ENCODE peak calls at places on chromosomes 7 and 10, in eight cellular contexts. M is PC-3, Z is A673, E is AG09309, W is neural progenitor cell, P is nephron progenitor cell, B is fibroblast of mammary gland, Q is progenitor cell of endocrine pancreas. L is an unnamed sample.

GRCh38 chr7:77979219-77979618 is 180.6 kb downstream of the PHTF2 start:
- DNase-seq in E (no peak), Q (no peak), P (no peak), B (peak; percentile 13), W (no peak), Z (no peak), M (peak; percentile 22), L (no peak)

GRCh38 chr10:5619366-5620211 is 46.8 kb downstream of the ASB13 start:
- DNase-seq in W (no peak), M (no peak), E (no peak), Q (no peak), B (peak; percentile 62), P (no peak), Z (no peak), L (no peak)

GRCh38 chr10:133015321-133015720 is 72.4 kb upstream of the ADGRA1 start:
- DNase-seq in E (no peak), Z (no peak), Q (no peak), W (no peak), B (no peak), M (no peak), P (no peak), L (no peak)

GRCh38 chr10:73818402-73818801 is 7.0 kb upstream of the NDST2 start:
- DNase-seq in Z (no peak), P (no peak), M (no peak), W (no peak), E (no peak), Q (no peak), B (no peak), L (no peak)

GRCh38 chr7:103117016-103117415 is 31.9 kb downstream of the NAPEPLD start:
- DNase-seq in M (no peak), Q (no peak), Z (no peak), W (no peak), B (no peak), P (no peak), E (no peak), L (no peak)

GRCh38 chr10:63829020-63829419 is 307.8 kb downstream of the REEP3 start:
- DNase-seq in E (no peak), W (no peak), P (no peak), Z (no peak), Q (no peak), M (peak; percentile 12), B (peak; percentile 21), L (no peak)

GRCh38 chr7:138000081-138000701 is 1.7 kb downstream of the CREB3L2 start:
- DNase-seq in M (no peak), Q (no peak), Z (peak; percentile 24), E (peak; percentile 86), B (peak; percentile 98), W (peak; percentile 79), P (peak; percentile 64), L (no peak)

GRCh38 chr10:21402606-21403083 is 122.8 kb downstream of the SKIDA1 start:
- DNase-seq in P (no peak), Q (no peak), E (peak; percentile 13), M (peak; percentile 59), Z (peak; percentile 91), W (no peak), B (peak; percentile 56), L (no peak)

GRCh38 chr7:120806669-120807068 is 51.3 kb downstream of the TSPAN12 start:
- DNase-seq in B (peak; percentile 45), W (no peak), P (no peak), E (no peak), Z (peak; percentile 47), M (peak; percentile 34), Q (no peak), L (no peak)

GRCh38 chr7:132412435-132412834 is 163.8 kb downstream of the PLXNA4 start:
- DNase-seq in B (no peak), Z (no peak), P (no peak), W (no peak), E (no peak), M (no peak), Q (no peak), L (no peak)

GRCh38 chr10:132022241-132022640 is 40.5 kb upstream of the BNIP3 start:
- DNase-seq in Q (no peak), Z (no peak), E (no peak), B (no peak), P (no peak), W (no peak), M (no peak), L (no peak)

GRCh38 chr10:26507441-26507840 is 69.3 kb downstream of the APBB1IP start:
- DNase-seq in B (peak; percentile 59), W (no peak), M (no peak), Q (no peak), P (no peak), E (no peak), Z (no peak), L (no peak)

GRCh38 chr7:104275900-104276299 is 52.5 kb upstream of the LHFPL3 start:
- DNase-seq in Z (no peak), W (no peak), Q (no peak), P (no peak), M (peak; percentile 41), B (peak; percentile 51), E (no peak), L (no peak)

GRCh38 chr10:17023386-17024298 is 106.0 kb downstream of the CUBN start:
- DNase-seq in Q (no peak), Z (peak; percentile 96), M (peak; percentile 88), B (peak; percentile 100), E (peak; percentile 96), W (peak; percentile 54), P (no peak), L (no peak)

GRCh38 chr7:5421626-5422323 is 1.9 kb downstream of the TNRC18 start:
- DNase-seq in M (peak; percentile 69), W (peak; percentile 67), Q (peak; percentile 19), E (no peak), B (peak; percentile 77), P (peak; percentile 33), Z (peak; percentile 63), L (no peak)

GRCh38 chr10:85786401-85786899 is 580.1 kb downstream of the GRID1 start:
- DNase-seq in Q (no peak), B (no peak), Z (no peak), W (peak; percentile 29), P (peak; percentile 42), E (no peak), M (no peak), L (no peak)

GRCh38 chr10:7813481-7813880 is 4.8 kb upstream of the TAF3 start:
- DNase-seq in B (no peak), Q (no peak), E (no peak), P (no peak), M (no peak), W (no peak), Z (no peak), L (no peak)
- TF ChIP-seq CTCF in B (no peak), Q (peak; percentile 8), E (no peak), P (no peak), M (no peak), W (no peak), Z (no peak), L (peak; percentile 14)

DNA sequence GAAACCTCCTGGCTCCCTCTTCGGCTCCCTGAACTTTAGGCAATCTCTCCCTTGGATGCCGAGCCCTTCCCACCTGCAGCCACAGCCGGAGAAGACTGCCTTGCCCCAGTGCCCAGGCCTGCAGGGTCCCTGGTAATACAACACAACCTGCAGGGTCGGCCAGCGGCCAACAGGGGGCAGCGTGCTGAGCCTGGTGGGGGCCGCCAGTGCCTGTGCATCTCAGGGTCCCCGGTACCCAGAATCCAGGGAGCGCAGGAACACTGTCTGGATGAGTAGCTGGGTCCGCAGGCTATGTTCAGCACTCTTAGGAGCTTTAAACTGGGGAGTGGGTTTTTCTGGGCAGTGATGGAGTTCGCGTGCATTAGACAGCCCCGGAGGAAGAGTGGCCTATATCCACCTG is 17.5 kb upstream of the C10orf71 start:
- DNase-seq in B (no peak), Q (no peak), Z (peak; percentile 7), P (peak; percentile 27), E (no peak), W (peak; percentile 48), M (no peak), L (no peak)
- TF ChIP-seq CTCF in B (no peak), Q (peak; percentile 53), Z (peak; percentile 60), P (peak; percentile 52), E (peak; percentile 12), W (peak; percentile 78), M (peak; percentile 82), L (peak; percentile 36)

DNA sequence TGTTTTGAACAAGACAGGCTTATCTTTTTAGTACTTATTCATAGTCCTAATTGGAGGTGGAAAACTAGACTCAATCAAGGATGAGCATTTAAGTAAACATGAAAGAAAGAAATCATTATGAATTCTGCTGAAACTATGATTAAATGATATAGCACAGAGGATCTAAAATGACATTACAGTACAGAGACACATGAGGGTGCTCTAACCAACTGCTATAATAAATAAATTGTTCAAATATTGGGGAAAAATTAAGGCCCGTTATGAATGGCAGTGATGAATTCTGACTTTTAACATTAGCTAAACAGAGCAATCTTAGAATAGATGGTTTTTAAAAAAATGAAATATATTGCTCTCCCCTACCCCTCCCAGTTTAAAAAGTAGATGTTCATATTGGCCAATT is 10.3 kb downstream of the WNT2 start:
- DNase-seq in P (no peak), W (no peak), E (no peak), M (no peak), Z (no peak), B (no peak), Q (no peak), L (no peak)
- TF ChIP-seq CTCF in P (no peak), W (peak; percentile 4), E (peak; percentile 18), M (peak; percentile 55), Z (peak; percentile 38), B (peak; percentile 43), Q (no peak), L (no peak)

GRCh38 chr10:97709746-97710078 is 3.8 kb upstream of the MARVELD1 start:
- DNase-seq in Z (no peak), M (no peak), W (no peak), P (no peak), Q (no peak), B (no peak), E (no peak), L (no peak)
- TF ChIP-seq CTCF in Z (no peak), M (peak; percentile 8), W (no peak), P (peak; percentile 3), Q (no peak), B (no peak), E (no peak), L (no peak)

GRCh38 chr7:39130740-39131538 is 153.2 kb downstream of the POU6F2 start:
- DNase-seq in M (no peak), W (peak; percentile 36), B (no peak), E (no peak), Z (no peak), Q (no peak), P (no peak), L (no peak)
- TF ChIP-seq CTCF in M (no peak), W (no peak), B (no peak), E (no peak), Z (no peak), Q (no peak), P (no peak), L (no peak)

GRCh38 chr7:124130-124949 is 68.0 kb upstream of the FAM20C start:
- DNase-seq in M (peak; percentile 29), W (no peak), P (peak; percentile 56), E (no peak), Z (no peak), B (no peak), Q (no peak), L (no peak)
- TF ChIP-seq CTCF in M (peak; percentile 48), W (no peak), P (no peak), E (no peak), Z (no peak), B (no peak), Q (no peak), L (no peak)